ENCODE peak calls at places on chromosome 11, in four cellular contexts. S is GM12878, U is IMR-90, C is K562. I is an unnamed sample.

GRCh38 chr11:133966147-133966546 is 9.4 kb upstream of the IGSF9B start:
- DNase-seq in S (no peak), U (no peak), C (no peak), I (no peak)

GRCh38 chr11:8093931-8094575 is 13.0 kb downstream of the TUB start:
- DNase-seq in S (no peak), U (no peak), C (no peak), I (no peak)

GRCh38 chr11:126499124-126499752 is 143.8 kb downstream of the ST3GAL4 start:
- DNase-seq in S (no peak), U (no peak), C (no peak), I (no peak)

GRCh38 chr11:75280227-75280671 is 39.7 kb downstream of the TPBGL start:
- DNase-seq in S (peak), U (peak), C (peak), I (peak)

GRCh38 chr11:41486436-41486835 is 27.0 kb upstream of the LRRC4C start:
- DNase-seq in S (no peak), U (no peak), C (no peak), I (no peak)

GRCh38 chr11:1352696-1353382 is 36.9 kb upstream of the BRSK2 start:
- DNase-seq in S (no peak), U (no peak), C (no peak), I (no peak)

GRCh38 chr11:110430267-110431211 is 791 bp downstream of the FDX1 start:
- DNase-seq in S (peak), U (peak), C (no peak), I (peak)

GRCh38 chr11:104781719-104782376 is 116.4 kb downstream of the CASP12 start:
- DNase-seq in S (no peak), U (no peak), C (no peak), I (no peak)

GRCh38 chr11:29119691-29120328 is 897.0 kb downstream of the KCNA4 start:
- DNase-seq in S (no peak), U (peak), C (no peak), I (peak)
- H2AFZ ChIP-seq in S (no peak), U (peak), C (no peak), I (peak)

GRCh38 chr11:94702481-94702880 is 65.7 kb upstream of the AMOTL1 start:
- DNase-seq in S (no peak), U (no peak), C (no peak), I (no peak)

GRCh38 chr11:94705419-94705818 is 62.7 kb upstream of the AMOTL1 start:
- DNase-seq in S (no peak), U (no peak), C (no peak), I (no peak)

GRCh38 chr11:94706211-94706610 is 61.9 kb upstream of the AMOTL1 start:
- DNase-seq in S (no peak), U (peak), C (no peak), I (no peak)

GRCh38 chr11:94708642-94709041 is 59.5 kb upstream of the AMOTL1 start:
- DNase-seq in S (no peak), U (no peak), C (no peak), I (peak)

DNA sequence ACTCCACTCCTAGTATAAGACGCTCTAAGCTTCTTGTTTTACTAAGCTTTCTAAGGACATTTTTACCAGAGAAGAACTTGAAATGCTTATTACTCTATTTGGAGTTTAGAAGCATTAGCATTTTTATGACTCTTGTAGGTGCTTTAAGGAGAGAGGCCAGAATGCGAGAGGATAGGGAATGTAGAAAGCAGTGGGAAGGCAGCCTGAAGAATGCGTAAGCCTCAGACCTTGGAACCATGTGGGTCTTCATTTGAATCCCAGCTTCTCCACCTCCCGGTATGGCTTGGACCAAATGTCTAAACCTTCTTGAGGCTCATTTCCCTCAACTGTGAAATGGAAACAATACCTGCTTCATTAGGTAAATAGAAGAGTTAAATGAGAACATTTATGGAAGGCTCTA is 60.0 kb upstream of the AMOTL1 start:
- DNase-seq in S (no peak), U (no peak), C (no peak), I (no peak)
- TF ChIP-seq FOS in S (no peak), U (no peak), C (no peak), I (no peak)

GRCh38 chr11:92828576-92828975 is 140.9 kb upstream of the MTNR1B start:
- DNase-seq in S (no peak), U (no peak), C (no peak), I (no peak)

GRCh38 chr11:92829121-92829520 is 140.3 kb upstream of the MTNR1B start:
- DNase-seq in S (no peak), U (no peak), C (no peak), I (no peak)

GRCh38 chr11:92829671-92830070 is 139.8 kb upstream of the MTNR1B start:
- DNase-seq in S (no peak), U (no peak), C (no peak), I (no peak)

GRCh38 chr11:92827132-92827531 is 142.3 kb upstream of the MTNR1B start:
- DNase-seq in S (no peak), U (no peak), C (no peak), I (no peak)

GRCh38 chr11:92830382-92831148 is 138.9 kb upstream of the MTNR1B start:
- DNase-seq in S (no peak), U (no peak), C (no peak), I (no peak)
- H2AFZ ChIP-seq in S (no peak), U (no peak), C (no peak), I (no peak)

GRCh38 chr11:43992834-43993637 is 50.6 kb downstream of the C11orf96 start:
- DNase-seq in S (no peak), U (peak), C (no peak), I (no peak)
- TF ChIP-seq FOS in S (no peak), U (no peak), C (no peak), I (no peak)

GRCh38 chr11:117300301-117300700 is 9.2 kb downstream of the BACE1-AS start:
- DNase-seq in S (no peak), U (peak), C (no peak), I (no peak)

GRCh38 chr11:117302228-117302627 is 11.1 kb downstream of the BACE1-AS start:
- DNase-seq in S (no peak), U (no peak), C (no peak), I (no peak)

GRCh38 chr11:117299351-117300300 is 8.5 kb downstream of the BACE1-AS start:
- DNase-seq in S (no peak), U (no peak), C (no peak), I (no peak)

GRCh38 chr11:117303101-117303500 is 12.0 kb downstream of the BACE1-AS start:
- DNase-seq in S (no peak), U (no peak), C (no peak), I (no peak)

GRCh38 chr11:117300773-117301172 is 9.6 kb downstream of the BACE1-AS start:
- DNase-seq in S (no peak), U (no peak), C (peak), I (no peak)
- H2AFZ ChIP-seq in S (no peak), U (peak), C (no peak), I (no peak)

DNA sequence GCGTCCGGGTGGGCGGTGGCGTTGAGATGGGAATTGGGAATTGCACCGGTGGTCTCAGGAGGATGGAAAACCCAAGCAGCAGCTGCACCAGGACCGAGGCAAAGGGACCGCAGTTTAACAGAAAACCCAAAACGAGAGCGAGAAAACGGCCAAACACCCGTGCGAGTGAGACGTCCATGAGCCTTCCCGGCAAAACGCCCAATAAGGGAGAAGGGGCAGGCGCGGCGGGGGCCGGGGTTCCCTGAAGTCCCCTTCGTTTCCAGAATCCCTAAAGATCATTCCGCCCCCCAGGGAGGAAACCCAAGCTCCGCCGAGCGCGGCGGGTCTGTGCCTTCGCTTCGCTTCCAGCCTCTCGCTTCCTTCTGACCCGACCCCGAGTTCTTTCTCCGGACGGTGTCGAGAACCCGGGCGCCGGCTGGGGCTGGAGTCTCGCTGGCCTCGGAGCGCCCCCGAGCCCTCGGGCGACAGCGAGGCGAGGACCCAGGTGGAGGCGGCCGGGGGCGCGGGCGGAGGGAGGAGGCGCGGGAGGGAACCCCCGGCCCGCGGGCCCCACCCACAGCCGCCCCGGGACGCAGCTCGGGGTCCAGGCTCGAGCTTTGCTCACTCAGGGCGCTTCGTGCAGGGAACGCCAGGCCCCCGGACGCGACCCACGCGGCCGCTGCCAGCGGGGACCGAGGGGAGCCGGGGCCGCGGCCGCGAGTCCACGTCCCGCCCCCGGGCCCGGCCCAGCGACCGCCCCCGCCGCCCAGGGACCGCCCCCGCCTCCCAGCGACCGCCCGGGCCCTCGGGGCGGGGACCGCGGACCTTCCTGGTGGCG is at the start of gene PGGHG:
- DNase-seq in S (no peak), U (no peak), C (peak), I (no peak)
- TF ChIP-seq FOS in S (no peak), U (no peak), C (no peak), I (no peak)

GRCh38 chr11:63839508-63840355 is 822 bp downstream of the MARK2 start:
- DNase-seq in S (no peak), U (no peak), C (peak), I (peak)

GRCh38 chr11:63838150-63838681 is 694 bp upstream of the MARK2 start:
- DNase-seq in S (peak), U (no peak), C (no peak), I (no peak)

GRCh38 chr11:63837027-63837688 is 1.8 kb upstream of the MARK2 start:
- DNase-seq in S (no peak), U (peak), C (peak), I (peak)

GRCh38 chr11:63838682-63839507 is at the start of gene MARK2:
- DNase-seq in S (peak), U (peak), C (peak), I (peak)

DNA sequence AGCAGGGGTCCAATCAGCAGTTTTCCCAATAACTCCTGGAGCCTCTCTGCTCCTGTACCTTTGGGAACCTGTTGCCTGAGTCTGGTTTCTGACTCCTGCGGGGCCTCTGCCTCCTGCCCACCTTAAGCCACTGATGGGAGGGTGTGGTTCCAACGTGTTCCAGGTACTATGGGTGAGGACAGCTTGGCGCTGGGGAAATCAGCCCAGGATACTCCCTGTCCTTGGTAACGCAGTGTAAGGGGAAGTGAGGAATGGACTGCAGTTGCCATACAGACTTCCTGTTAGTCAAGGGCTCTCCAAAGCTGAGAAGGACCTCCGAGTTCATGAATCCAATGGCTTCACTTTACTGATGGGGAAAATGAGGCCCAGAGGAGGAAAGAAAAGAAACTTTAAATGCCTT is 1.2 kb upstream of the MARK2 start:
- DNase-seq in S (no peak), U (no peak), C (no peak), I (peak)
- H2AFZ ChIP-seq in S (no peak), U (peak), C (peak), I (peak)

GRCh38 chr11:94175545-94175944 is 46.9 kb downstream of the PANX1 start:
- DNase-seq in S (no peak), U (peak), C (no peak), I (no peak)
- TF ChIP-seq FOS in S (no peak), U (no peak), C (no peak), I (no peak)

DNA sequence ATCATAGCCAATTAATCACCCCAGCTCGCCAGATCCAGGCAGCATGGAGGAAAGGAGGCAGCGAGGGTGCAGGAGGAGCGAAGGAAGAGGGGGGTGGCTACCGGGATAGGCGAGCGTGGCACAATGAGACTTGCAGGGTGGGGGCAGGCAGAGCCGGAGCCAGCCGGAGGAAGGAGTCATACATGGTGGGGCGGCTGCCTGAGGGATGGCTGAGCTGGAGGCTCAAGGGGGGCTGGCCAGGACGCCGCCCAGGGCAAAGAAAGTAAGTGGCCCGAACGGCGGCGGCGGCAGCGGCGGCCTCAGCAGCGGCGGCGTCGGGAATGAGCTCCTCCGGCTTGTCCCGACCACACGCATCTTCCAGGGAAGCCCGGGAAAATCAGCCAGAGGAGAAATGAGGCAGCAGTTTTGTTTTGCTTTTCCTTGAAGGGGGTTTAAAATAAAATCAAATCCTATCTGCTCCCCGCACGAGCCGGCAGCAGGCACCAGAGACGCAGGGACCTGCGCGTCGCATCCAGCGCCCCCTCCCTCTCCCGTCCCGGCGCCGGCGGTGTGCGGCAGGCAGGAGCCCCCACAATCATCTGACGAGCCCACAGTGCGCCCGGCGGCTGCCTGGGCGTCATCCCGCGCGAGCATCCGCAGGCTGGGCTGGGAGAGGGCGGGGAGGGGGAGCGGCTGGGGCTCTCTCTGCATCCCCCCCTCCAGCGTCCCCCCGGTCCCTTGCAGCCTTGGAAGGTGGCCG is 263.6 kb downstream of the CTTN start:
- DNase-seq in S (no peak), U (peak), C (no peak), I (no peak)
- H2AFZ ChIP-seq in S (no peak), U (peak), C (no peak), I (no peak)

DNA sequence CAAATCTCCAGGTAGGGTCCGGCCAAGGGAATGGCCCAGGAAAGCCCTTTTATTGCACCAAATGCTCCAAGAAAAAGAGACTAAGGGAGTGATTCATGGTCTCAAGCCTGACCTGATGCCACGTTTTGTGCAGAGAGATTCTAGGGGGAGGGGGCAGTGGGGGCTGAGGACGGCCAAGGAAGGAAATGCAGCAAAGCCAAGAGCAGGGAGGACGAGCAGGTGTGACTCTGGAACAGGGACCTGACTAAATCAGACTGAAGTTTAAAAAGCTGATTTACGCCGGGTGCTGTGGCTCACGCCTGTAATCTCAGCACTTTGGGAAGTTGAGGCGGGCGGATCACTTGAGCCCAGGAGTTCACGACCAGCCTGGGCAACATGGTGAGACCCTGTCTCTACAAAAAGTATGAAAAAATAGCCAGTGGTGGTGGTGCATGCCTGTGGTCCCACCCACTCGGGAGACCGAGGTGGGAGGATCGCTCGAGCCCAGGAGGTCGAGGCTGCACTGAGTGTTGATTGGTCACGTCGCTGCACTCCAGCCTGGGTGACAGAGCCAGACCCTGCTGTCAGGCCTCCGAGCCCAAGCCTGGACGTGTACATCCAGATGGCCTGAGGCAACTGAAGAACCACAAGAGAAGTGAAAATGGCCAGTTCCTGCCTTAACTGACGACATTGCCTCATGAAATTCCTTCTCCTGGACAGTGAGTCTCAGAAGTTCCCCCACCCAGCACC is 10.8 kb upstream of the IFITM3 start:
- DNase-seq in S (no peak), U (no peak), C (no peak), I (no peak)
- TF ChIP-seq FOS in S (no peak), U (no peak), C (no peak), I (no peak)

I was measured in endothelial cell of umbilical vein.